ENCODE peak calls at places on chromosomes 12 and 14, in nine cellular contexts. S is tibial artery; J is stimulated activated CD8-positive, alpha-beta memory T cell treated with anti-CD3 and anti-CD28 coated beads, Interleukin-2, amount 100 ng/mL, for 1 hour; I is GM18507; K is RPMI7951; C is LHCN-M2; F is iris pigment epithelial cell; A is amniotic stem cell; W is IMR-90. P is an unnamed sample.

GRCh38 chr14:99199854-99200653 is 71.9 kb downstream of the BCL11B start:
- DNase-seq in K (no peak), S (no peak), I (no peak), F (no peak), C (no peak), A (no peak), J (no peak), W (no peak), P (no peak)

GRCh38 chr14:64465856-64466554 is 706 bp downstream of the AKAP5 start:
- DNase-seq in K (peak), J (no peak), F (peak), A (peak), W (peak), S (no peak), I (no peak), C (peak), P (no peak)

GRCh38 chr14:26841920-26842741 is 244.3 kb upstream of the NOVA1 start:
- DNase-seq in F (peak), J (no peak), I (no peak), C (peak), A (peak), W (peak), S (peak), K (peak), P (peak)

GRCh38 chr12:53174881-53175491 is 5.5 kb upstream of the ZNF740 start:
- DNase-seq in I (no peak), K (peak), F (peak), A (no peak), J (no peak), C (peak), W (peak), S (no peak), P (no peak)

GRCh38 chr12:1351926-1352325 is 242.5 kb downstream of the FBXL14 start:
- DNase-seq in S (no peak), C (peak), A (no peak), F (peak), J (no peak), I (no peak), K (peak), W (peak), P (no peak)

GRCh38 chr14:77181603-77182437 is at the start of gene TMEM63C:
- DNase-seq in J (no peak), K (peak), W (no peak), A (no peak), S (no peak), I (peak), C (peak), F (no peak), P (no peak)

GRCh38 chr12:132239796-132240668 is 89.4 kb downstream of the GALNT9 start:
- DNase-seq in K (no peak), A (no peak), C (no peak), S (no peak), W (no peak), I (no peak), F (no peak), J (no peak), P (no peak)

GRCh38 chr12:59185291-59185690 is 265.0 kb upstream of the LRIG3 start:
- DNase-seq in J (no peak), W (no peak), K (no peak), S (no peak), C (peak), I (no peak), A (no peak), F (no peak), P (no peak)

GRCh38 chr12:12890492-12890814 is 909 bp upstream of the GPRC5A start:
- DNase-seq in K (no peak), A (no peak), F (peak), I (no peak), W (peak), S (no peak), C (peak), J (no peak), P (no peak)

GRCh38 chr14:77094672-77095284 is 3.3 kb upstream of the CIPC start:
- DNase-seq in S (peak), F (peak), A (peak), W (peak), J (peak), C (peak), I (no peak), K (peak), P (peak)

GRCh38 chr12:1814266-1814665 is 6.1 kb upstream of the LRTM2 start:
- DNase-seq in J (no peak), A (no peak), I (no peak), K (no peak), C (no peak), W (no peak), S (no peak), F (no peak), P (no peak)

GRCh38 chr14:28157887-28158791 is 608.4 kb upstream of the FOXG1 start:
- DNase-seq in K (peak), F (no peak), W (no peak), I (no peak), C (no peak), J (no peak), A (no peak), S (no peak), P (no peak)

GRCh38 chr14:73795466-73795865 is 56.2 kb upstream of the PTGR2 start:
- DNase-seq in J (no peak), S (no peak), A (no peak), C (no peak), I (no peak), W (no peak), F (no peak), K (no peak), P (no peak)

GRCh38 chr14:104472536-104473243 is 106.9 kb upstream of the C14orf180 start:
- DNase-seq in I (no peak), W (no peak), A (no peak), F (no peak), J (no peak), S (no peak), K (no peak), C (no peak), P (no peak)

GRCh38 chr12:5383961-5384360 is 47.9 kb upstream of the NTF3 start:
- DNase-seq in K (peak), I (no peak), W (no peak), F (no peak), C (peak), A (no peak), S (no peak), J (no peak), P (no peak)

GRCh38 chr12:95208678-95209077 is 8.6 kb downstream of the FGD6 start:
- DNase-seq in J (no peak), I (no peak), S (no peak), K (no peak), C (no peak), A (no peak), F (no peak), W (no peak), P (no peak)

GRCh38 chr12:58668831-58669230 is 251.5 kb downstream of the LRIG3 start:
- DNase-seq in W (peak), I (no peak), S (no peak), J (no peak), F (peak), K (peak), C (peak), A (peak), P (peak)

GRCh38 chr14:84891414-84891813 is 638.5 kb upstream of the FLRT2 start:
- DNase-seq in A (no peak), C (no peak), F (no peak), I (no peak), K (no peak), W (no peak), J (no peak), S (no peak), P (no peak)

P was measured in AG04449.